ENCODE peak calls at places on chromosome 13, in five cellular contexts. One of them, this sample, is unnamed.

GRCh38 chr13:80022146-80022545 is 318.8 kb downstream of the SPRY2 start:
- DNase-seq in HepG2: no peak
- DNase-seq in psoas muscle: no peak
- DNase-seq in gastrocnemius medialis: no peak
- DNase-seq in H9: no peak
- DNase-seq in this sample: no peak

GRCh38 chr13:60836821-60837220 is 439.8 kb downstream of the TDRD3 start:
- DNase-seq in HepG2: no peak
- DNase-seq in psoas muscle: no peak
- DNase-seq in gastrocnemius medialis: no peak
- DNase-seq in H9: no peak
- DNase-seq in this sample: no peak

GRCh38 chr13:32838985-32839384 is 177.2 kb upstream of the KL start:
- DNase-seq in HepG2: peak
- DNase-seq in psoas muscle: no peak
- DNase-seq in gastrocnemius medialis: no peak
- DNase-seq in H9: no peak
- DNase-seq in this sample: no peak

GRCh38 chr13:74889321-74889720 is 592.6 kb downstream of the TBC1D4 start:
- DNase-seq in HepG2: no peak
- DNase-seq in psoas muscle: no peak
- DNase-seq in gastrocnemius medialis: no peak
- DNase-seq in H9: no peak
- DNase-seq in this sample: no peak

GRCh38 chr13:66855110-66855509 is 375.0 kb downstream of the PCDH9 start:
- DNase-seq in HepG2: no peak
- DNase-seq in psoas muscle: no peak
- DNase-seq in gastrocnemius medialis: no peak
- DNase-seq in H9: no peak
- DNase-seq in this sample: no peak

GRCh38 chr13:111039735-111040134 is 75.4 kb upstream of the ARHGEF7 start:
- DNase-seq in HepG2: no peak
- DNase-seq in psoas muscle: no peak
- DNase-seq in gastrocnemius medialis: no peak
- DNase-seq in H9: no peak
- DNase-seq in this sample: no peak

GRCh38 chr13:109857803-109858202 is 71.4 kb upstream of the IRS2 start:
- DNase-seq in HepG2: no peak
- DNase-seq in psoas muscle: no peak
- DNase-seq in gastrocnemius medialis: no peak
- DNase-seq in H9: no peak
- DNase-seq in this sample: no peak

GRCh38 chr13:112468069-112468468 is 91.9 kb downstream of the SPACA7 start:
- DNase-seq in HepG2: no peak
- DNase-seq in psoas muscle: no peak
- DNase-seq in gastrocnemius medialis: no peak
- DNase-seq in H9: no peak
- DNase-seq in this sample: no peak

GRCh38 chr13:44908266-44908665 is 81.0 kb downstream of the NUFIP1 start:
- DNase-seq in HepG2: no peak
- DNase-seq in psoas muscle: no peak
- DNase-seq in gastrocnemius medialis: no peak
- DNase-seq in H9: no peak
- DNase-seq in this sample: no peak

GRCh38 chr13:98547455-98547854 is 29.5 kb downstream of the STK24 start:
- DNase-seq in HepG2: no peak
- DNase-seq in psoas muscle: no peak
- DNase-seq in gastrocnemius medialis: no peak
- DNase-seq in H9: no peak
- DNase-seq in this sample: no peak

GRCh38 chr13:23748109-23748508 is 141.1 kb downstream of the MIPEP start:
- DNase-seq in HepG2: no peak
- DNase-seq in psoas muscle: no peak
- DNase-seq in gastrocnemius medialis: no peak
- DNase-seq in H9: no peak
- DNase-seq in this sample: no peak

GRCh38 chr13:110869231-110869804 is 45.6 kb downstream of the ANKRD10 start:
- DNase-seq in HepG2: no peak
- DNase-seq in psoas muscle: peak
- DNase-seq in gastrocnemius medialis: peak
- DNase-seq in H9: no peak
- DNase-seq in this sample: no peak

GRCh38 chr13:28476919-28477708 is 17.8 kb downstream of the FLT1 start:
- DNase-seq in HepG2: no peak
- DNase-seq in psoas muscle: no peak
- DNase-seq in gastrocnemius medialis: no peak
- DNase-seq in H9: no peak
- DNase-seq in this sample: no peak

DNA sequence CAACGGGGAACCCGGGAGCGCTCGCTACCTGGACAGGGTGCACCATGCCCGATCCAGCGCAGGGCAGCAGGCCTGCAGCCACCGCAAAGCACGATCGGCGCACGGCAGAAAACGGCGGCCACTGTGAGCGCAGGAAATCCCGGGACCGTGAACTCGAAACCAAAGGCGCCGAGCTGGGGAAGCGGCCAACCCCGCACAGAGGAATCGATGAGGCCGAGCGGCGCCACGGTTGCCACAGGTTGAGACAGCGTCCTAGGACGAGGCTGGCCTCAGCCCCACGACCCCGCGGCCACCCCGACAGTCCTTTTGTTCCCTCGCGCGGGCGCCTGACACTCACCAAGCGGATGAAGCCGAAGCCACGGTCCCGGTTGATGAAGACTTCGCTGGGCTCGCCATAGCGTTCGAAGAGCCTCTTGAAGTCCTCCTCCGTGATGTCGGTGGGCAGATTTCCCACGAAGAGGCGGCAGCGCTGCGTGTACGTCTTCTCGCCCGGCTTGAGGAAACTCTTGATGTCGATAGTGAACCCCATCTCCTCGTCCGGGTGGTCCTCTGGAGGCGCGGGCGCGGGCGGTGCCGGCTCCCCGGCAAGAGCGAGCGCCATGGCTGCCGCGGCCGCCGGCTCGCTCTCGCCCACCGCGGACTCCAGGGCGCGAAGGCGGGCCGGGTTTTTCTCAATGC is 557 bp downstream of the PSPC1 start:
- DNase-seq in HepG2: no peak
- DNase-seq in psoas muscle: peak
- DNase-seq in gastrocnemius medialis: peak
- DNase-seq in H9: no peak
- DNase-seq in this sample: no peak
- TF ChIP-seq CTCF in HepG2: no peak
- TF ChIP-seq CTCF in psoas muscle: no peak
- TF ChIP-seq CTCF in gastrocnemius medialis: no peak
- TF ChIP-seq CTCF in H9: no peak
- TF ChIP-seq CTCF in this sample: no peak

DNA sequence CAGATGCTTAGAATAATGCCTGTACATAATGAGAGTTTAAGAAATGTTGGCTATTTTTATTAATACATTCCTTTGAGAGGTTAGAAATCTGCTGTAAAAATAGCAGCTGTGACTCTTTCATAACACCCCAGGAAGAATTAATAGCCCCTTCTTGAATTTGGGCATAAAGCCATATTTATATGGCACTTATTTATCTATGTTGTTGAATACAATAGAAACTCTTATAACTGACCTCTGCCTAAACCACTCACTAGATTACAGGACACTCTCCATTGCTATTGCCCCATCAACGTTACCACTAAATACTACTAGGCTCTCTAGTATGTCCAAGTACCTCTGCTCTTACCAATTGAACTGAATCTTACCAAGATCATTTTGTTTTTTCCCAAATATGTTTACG is 16.3 kb downstream of the NEK5 start:
- DNase-seq in HepG2: no peak
- DNase-seq in psoas muscle: no peak
- DNase-seq in gastrocnemius medialis: no peak
- DNase-seq in H9: no peak
- DNase-seq in this sample: no peak
- TF ChIP-seq CTCF in HepG2: no peak
- TF ChIP-seq CTCF in psoas muscle: no peak
- TF ChIP-seq CTCF in gastrocnemius medialis: no peak
- TF ChIP-seq CTCF in H9: no peak
- TF ChIP-seq CTCF in this sample: no peak

GRCh38 chr13:52848455-52849190 is at the start of gene PCDH8:
- DNase-seq in HepG2: no peak
- DNase-seq in psoas muscle: no peak
- DNase-seq in gastrocnemius medialis: no peak
- DNase-seq in H9: peak
- DNase-seq in this sample: no peak

GRCh38 chr13:52852444-52852843 is 4.0 kb upstream of the PCDH8 start:
- DNase-seq in HepG2: no peak
- DNase-seq in psoas muscle: no peak
- DNase-seq in gastrocnemius medialis: no peak
- DNase-seq in H9: no peak
- DNase-seq in this sample: no peak

GRCh38 chr13:52851153-52851962 is 2.9 kb upstream of the PCDH8 start:
- DNase-seq in HepG2: peak
- DNase-seq in psoas muscle: peak
- DNase-seq in gastrocnemius medialis: no peak
- DNase-seq in H9: peak
- DNase-seq in this sample: no peak

GRCh38 chr13:52849727-52850395 is 1.4 kb upstream of the PCDH8 start:
- DNase-seq in HepG2: no peak
- DNase-seq in psoas muscle: no peak
- DNase-seq in gastrocnemius medialis: no peak
- DNase-seq in H9: peak
- DNase-seq in this sample: no peak

GRCh38 chr13:52850396-52851152 is 2.1 kb upstream of the PCDH8 start:
- DNase-seq in HepG2: peak
- DNase-seq in psoas muscle: peak
- DNase-seq in gastrocnemius medialis: no peak
- DNase-seq in H9: peak
- DNase-seq in this sample: no peak
- TF ChIP-seq CTCF in HepG2: no peak
- TF ChIP-seq CTCF in psoas muscle: no peak
- TF ChIP-seq CTCF in gastrocnemius medialis: no peak
- TF ChIP-seq CTCF in H9: peak
- TF ChIP-seq CTCF in this sample: no peak

GRCh38 chr13:69579351-69579750 is 528.3 kb upstream of the ATXN8OS start:
- DNase-seq in HepG2: no peak
- DNase-seq in psoas muscle: no peak
- DNase-seq in gastrocnemius medialis: no peak
- DNase-seq in H9: no peak
- DNase-seq in this sample: no peak
- TF ChIP-seq CTCF in HepG2: no peak
- TF ChIP-seq CTCF in psoas muscle: no peak
- TF ChIP-seq CTCF in gastrocnemius medialis: no peak
- TF ChIP-seq CTCF in H9: peak
- TF ChIP-seq CTCF in this sample: no peak

DNA sequence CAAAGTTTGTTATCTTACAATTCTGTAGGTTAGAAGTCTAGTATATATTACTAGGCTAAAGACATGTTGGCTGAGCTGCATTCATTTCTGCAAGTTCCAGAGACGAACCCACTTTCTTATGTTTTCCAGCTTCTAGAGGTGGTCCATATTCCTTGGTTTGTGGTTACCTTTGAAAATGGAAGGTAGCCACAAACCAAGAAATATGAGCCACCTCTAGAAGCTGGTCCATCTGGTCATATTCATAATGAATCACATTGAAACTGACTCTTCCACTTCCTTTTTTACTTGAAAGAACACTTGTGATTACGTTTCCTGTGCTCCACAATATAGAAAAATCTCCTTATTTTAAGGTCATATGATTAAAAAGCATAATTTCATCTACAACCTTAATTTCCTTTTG is 943.0 kb upstream of the PCDH9 start:
- DNase-seq in HepG2: no peak
- DNase-seq in psoas muscle: no peak
- DNase-seq in gastrocnemius medialis: no peak
- DNase-seq in H9: no peak
- DNase-seq in this sample: no peak
- TF ChIP-seq CTCF in HepG2: no peak
- TF ChIP-seq CTCF in psoas muscle: no peak
- TF ChIP-seq CTCF in gastrocnemius medialis: no peak
- TF ChIP-seq CTCF in H9: no peak
- TF ChIP-seq CTCF in this sample: no peak